ENCODE peak calls at places on chromosomes 6 and 20, in four cellular contexts. One of them, this sample, is unnamed.

GRCh38 chr6:49300443-49300842 is 162.6 kb downstream of the MMUT start:
- DNase-seq in SJSA1: no peak
- DNase-seq in NCI-H1417: no peak
- DNase-seq in IMR-90: no peak
- DNase-seq in this sample: no peak

GRCh38 chr6:45021652-45022051 is 306.5 kb upstream of the RUNX2 start:
- DNase-seq in NCI-H1417: no peak
- DNase-seq in IMR-90: peak
- DNase-seq in SJSA1: no peak
- DNase-seq in this sample: no peak

GRCh38 chr6:78363688-78364087 is 503.7 kb upstream of the IRAK1BP1 start:
- DNase-seq in IMR-90: no peak
- DNase-seq in NCI-H1417: no peak
- DNase-seq in SJSA1: no peak
- DNase-seq in this sample: no peak

GRCh38 chr6:25844518-25844917 is 12.7 kb upstream of the SLC17A1 start:
- DNase-seq in NCI-H1417: no peak
- DNase-seq in SJSA1: no peak
- DNase-seq in IMR-90: no peak
- DNase-seq in this sample: no peak

GRCh38 chr20:43191143-43191542 is 1.4 kb upstream of the PTPRT start:
- DNase-seq in IMR-90: no peak
- DNase-seq in SJSA1: no peak
- DNase-seq in NCI-H1417: no peak
- DNase-seq in this sample: no peak

GRCh38 chr6:5486214-5486613 is 224.9 kb downstream of the FARS2 start:
- DNase-seq in NCI-H1417: no peak
- DNase-seq in IMR-90: no peak
- DNase-seq in SJSA1: no peak
- DNase-seq in this sample: no peak

GRCh38 chr6:1596088-1596852 is 13.4 kb upstream of the FOXC1 start:
- DNase-seq in NCI-H1417: peak
- DNase-seq in IMR-90: peak
- DNase-seq in SJSA1: no peak
- DNase-seq in this sample: no peak

GRCh38 chr6:109397020-109397419 is 14.8 kb upstream of the CD164 start:
- DNase-seq in SJSA1: no peak
- DNase-seq in NCI-H1417: no peak
- DNase-seq in IMR-90: peak
- DNase-seq in this sample: no peak

GRCh38 chr6:63910863-63911665 is 275.5 kb downstream of the PHF3 start:
- DNase-seq in IMR-90: no peak
- DNase-seq in NCI-H1417: no peak
- DNase-seq in SJSA1: no peak
- DNase-seq in this sample: no peak

GRCh38 chr6:40386200-40386599 is 201.0 kb downstream of the LRFN2 start:
- DNase-seq in IMR-90: no peak
- DNase-seq in NCI-H1417: no peak
- DNase-seq in SJSA1: no peak
- DNase-seq in this sample: no peak

This sample was measured in H54.